ENCODE peak calls at places on chromosomes 5 and 9, in four cellular contexts. S is heart left ventricle, R is psoas muscle, F is HCT116. B is an unnamed sample.

GRCh38 chr5:140574165-140574564 is 9.5 kb downstream of the SLC35A4 start:
- DNase-seq in S (no peak), R (no peak), F (no peak), B (no peak)

GRCh38 chr5:87674235-87674634 is 261.5 kb upstream of the CCNH start:
- DNase-seq in S (no peak), R (no peak), F (no peak), B (no peak)

GRCh38 chr5:170284231-170284630 is 13.3 kb downstream of the LCP2 start:
- DNase-seq in S (no peak), R (no peak), F (no peak), B (no peak)

GRCh38 chr5:61624553-61624952 is 292.5 kb downstream of the ZSWIM6 start:
- DNase-seq in S (no peak), R (no peak), F (no peak), B (no peak)

GRCh38 chr5:139633295-139634027 is 14.7 kb upstream of the CXXC5 start:
- DNase-seq in S (peak), R (peak), F (no peak), B (peak)

GRCh38 chr5:112146323-112146848 is 272.7 kb downstream of the EPB41L4A start:
- DNase-seq in S (peak), R (peak), F (no peak), B (no peak)

GRCh38 chr9:72533322-72533721 is 11.9 kb downstream of the TMC1 start:
- DNase-seq in S (no peak), R (no peak), F (no peak), B (no peak)

GRCh38 chr9:3828495-3828894 is 302.7 kb upstream of the RFX3 start:
- DNase-seq in S (no peak), R (no peak), F (no peak), B (no peak)

GRCh38 chr9:123376218-123377071 is 20.4 kb downstream of the CRB2 start:
- DNase-seq in S (no peak), R (no peak), F (no peak), B (no peak)

GRCh38 chr9:23825143-23825531 is 903 bp downstream of the ELAVL2 start:
- DNase-seq in S (no peak), R (no peak), F (no peak), B (no peak)

GRCh38 chr5:17184596-17184995 is 32.8 kb upstream of the BASP1 start:
- DNase-seq in S (no peak), R (no peak), F (no peak), B (no peak)

GRCh38 chr9:133977421-133978201 is 14.5 kb downstream of the VAV2 start:
- DNase-seq in S (no peak), R (no peak), F (no peak), B (no peak)

GRCh38 chr9:91655215-91655614 is 231.6 kb upstream of the NFIL3 start:
- DNase-seq in S (no peak), R (no peak), F (no peak), B (no peak)

GRCh38 chr9:104094534-104095020 is 468 bp downstream of the SMC2 start:
- DNase-seq in S (no peak), R (no peak), F (no peak), B (no peak)

GRCh38 chr5:173720341-173721258 is 104.2 kb upstream of the BOD1 start:
- DNase-seq in S (no peak), R (no peak), F (no peak), B (no peak)

GRCh38 chr5:141100243-141100805 is at the start of gene PCDHB3:
- DNase-seq in S (no peak), R (peak), F (peak), B (no peak)

GRCh38 chr9:132486706-132487350 is 76.8 kb downstream of the CFAP77 start:
- DNase-seq in S (no peak), R (no peak), F (no peak), B (peak)

GRCh38 chr9:35756275-35756742 is 2.2 kb upstream of the MSMP start:
- DNase-seq in S (peak), R (peak), F (peak), B (no peak)

GRCh38 chr5:2184024-2184362 is 301.3 kb upstream of the IRX4 start:
- DNase-seq in S (no peak), R (no peak), F (no peak), B (no peak)

GRCh38 chr5:73454379-73455036 is 5.9 kb upstream of the FOXD1 start:
- DNase-seq in S (no peak), R (no peak), F (peak), B (no peak)

GRCh38 chr9:72052122-72052521 is 8.3 kb downstream of the C9orf57 start:
- DNase-seq in S (no peak), R (no peak), F (no peak), B (no peak)

GRCh38 chr5:1997640-1998347 is 115.1 kb upstream of the IRX4 start:
- DNase-seq in S (no peak), R (no peak), F (no peak), B (no peak)

GRCh38 chr5:129852747-129853352 is 51.4 kb upstream of the CHSY3 start:
- DNase-seq in S (peak), R (peak), F (peak), B (peak)

GRCh38 chr9:95286151-95286550 is 31.4 kb downstream of the FANCC start:
- DNase-seq in S (no peak), R (no peak), F (no peak), B (no peak)

GRCh38 chr9:125649826-125650225 is 57.2 kb downstream of the MAPKAP1 start:
- DNase-seq in S (no peak), R (no peak), F (no peak), B (no peak)

GRCh38 chr9:125644819-125645507 is 62.0 kb downstream of the MAPKAP1 start:
- DNase-seq in S (no peak), R (no peak), F (no peak), B (no peak)

GRCh38 chr9:125648294-125648693 is 58.7 kb downstream of the MAPKAP1 start:
- DNase-seq in S (no peak), R (no peak), F (no peak), B (no peak)

GRCh38 chr9:125649315-125649714 is 57.7 kb downstream of the MAPKAP1 start:
- DNase-seq in S (no peak), R (peak), F (peak), B (no peak)

GRCh38 chr9:125646222-125647100 is 60.5 kb downstream of the MAPKAP1 start:
- DNase-seq in S (no peak), R (no peak), F (no peak), B (no peak)
- H3K4me3 ChIP-seq in S (peak), R (no peak), F (no peak), B (peak)

GRCh38 chr9:76608562-76609254 is 149.7 kb downstream of the GCNT1 start:
- DNase-seq in S (no peak), R (no peak), F (no peak), B (no peak)
- H3K27ac ChIP-seq in S (no peak), R (no peak), F (no peak), B (no peak)

GRCh38 chr9:130661461-130662098 is 2.8 kb upstream of the PRDM12 start:
- DNase-seq in S (no peak), R (no peak), F (no peak), B (no peak)

GRCh38 chr9:130662099-130662926 is 2.1 kb upstream of the PRDM12 start:
- DNase-seq in S (no peak), R (no peak), F (no peak), B (no peak)

GRCh38 chr9:130663258-130664171 is 879 bp upstream of the PRDM12 start:
- DNase-seq in S (no peak), R (no peak), F (no peak), B (no peak)

GRCh38 chr9:130664191-130665028 is at the start of gene PRDM12:
- DNase-seq in S (no peak), R (no peak), F (no peak), B (no peak)

DNA sequence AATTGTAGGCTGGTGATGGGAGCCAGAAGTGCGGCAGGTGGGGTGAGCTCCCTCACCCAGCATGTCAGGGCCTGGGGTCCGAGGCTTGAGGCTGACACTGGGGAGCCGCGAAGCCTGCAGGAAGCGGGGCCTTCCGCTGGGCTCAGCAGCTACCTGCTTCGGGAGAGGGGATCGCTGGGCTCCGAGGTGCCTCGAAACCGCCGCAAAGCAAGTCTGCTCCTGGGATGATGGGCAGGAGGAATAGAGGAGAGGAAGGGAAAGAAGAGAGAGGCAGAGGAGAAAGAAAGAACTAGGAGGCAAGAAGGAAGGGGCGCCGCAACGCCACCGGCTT is 1.5 kb upstream of the PRDM12 start:
- DNase-seq in S (no peak), R (no peak), F (no peak), B (no peak)
- H3K4me3 ChIP-seq in S (no peak), R (no peak), F (no peak), B (no peak)

GRCh38 chr5:50302815-50303490 is 138.1 kb downstream of the EMB start:
- DNase-seq in S (no peak), R (no peak), F (peak), B (no peak)

GRCh38 chr5:50299896-50300295 is 141.2 kb downstream of the EMB start:
- DNase-seq in S (no peak), R (no peak), F (no peak), B (no peak)

GRCh38 chr5:50300878-50301277 is 140.2 kb downstream of the EMB start:
- DNase-seq in S (no peak), R (no peak), F (peak), B (no peak)

DNA sequence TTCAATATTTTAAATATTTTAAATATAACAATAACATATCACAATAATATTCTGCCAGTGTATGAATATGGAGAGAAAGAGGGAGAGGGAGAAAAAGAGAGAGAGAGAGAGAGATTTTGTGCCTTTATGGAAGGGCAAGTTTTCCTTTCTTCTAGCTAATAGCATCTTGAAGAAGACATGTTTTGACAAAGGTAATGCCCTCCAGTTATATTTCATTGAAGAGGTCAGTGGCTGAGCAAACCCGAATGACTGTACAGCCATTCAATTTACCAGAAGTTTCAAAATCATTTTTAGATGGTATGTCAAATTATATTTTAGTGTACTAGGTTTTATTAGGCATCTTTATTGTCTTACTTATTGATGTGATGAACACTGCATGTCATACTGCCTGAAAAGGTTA is 139.3 kb downstream of the EMB start:
- DNase-seq in S (no peak), R (no peak), F (no peak), B (no peak)
- H3K27ac ChIP-seq in S (no peak), R (no peak), F (no peak), B (no peak)

DNA sequence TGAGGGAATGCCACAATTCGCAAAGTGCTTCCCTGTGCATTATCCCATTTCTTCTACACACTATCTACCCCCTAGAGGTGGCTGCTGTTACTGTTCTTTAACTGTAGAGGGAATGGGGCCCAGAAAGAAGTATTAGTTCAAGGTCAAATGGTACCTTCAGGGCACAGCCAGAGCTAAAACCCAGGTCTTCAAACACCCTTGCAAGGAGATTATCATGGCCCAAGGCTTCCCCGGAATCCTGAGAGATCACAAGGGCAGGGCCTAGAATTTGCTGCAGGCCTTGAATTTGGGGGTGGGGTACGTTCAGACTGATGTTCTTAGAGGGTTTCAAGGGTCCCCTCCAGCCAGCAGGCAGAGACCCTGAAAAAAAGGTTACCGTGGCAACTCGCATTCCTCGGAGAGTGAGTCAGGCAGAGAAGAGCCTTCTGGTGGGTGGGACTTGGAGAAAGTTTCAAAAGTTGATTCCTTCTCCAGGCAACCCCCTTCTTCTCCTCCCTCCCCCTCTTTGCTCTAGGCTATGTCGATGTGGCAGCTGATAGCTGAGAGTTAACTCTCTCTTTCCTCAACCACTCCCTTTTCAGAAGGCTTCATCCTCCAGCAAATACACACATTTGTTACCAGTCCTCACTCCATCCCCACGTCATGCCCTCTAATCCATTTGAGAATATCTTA is 1.9 kb downstream of the SPARC start:
- DNase-seq in S (peak), R (peak), F (no peak), B (no peak)
- H3K4me3 ChIP-seq in S (peak), R (peak), F (no peak), B (no peak)

DNA sequence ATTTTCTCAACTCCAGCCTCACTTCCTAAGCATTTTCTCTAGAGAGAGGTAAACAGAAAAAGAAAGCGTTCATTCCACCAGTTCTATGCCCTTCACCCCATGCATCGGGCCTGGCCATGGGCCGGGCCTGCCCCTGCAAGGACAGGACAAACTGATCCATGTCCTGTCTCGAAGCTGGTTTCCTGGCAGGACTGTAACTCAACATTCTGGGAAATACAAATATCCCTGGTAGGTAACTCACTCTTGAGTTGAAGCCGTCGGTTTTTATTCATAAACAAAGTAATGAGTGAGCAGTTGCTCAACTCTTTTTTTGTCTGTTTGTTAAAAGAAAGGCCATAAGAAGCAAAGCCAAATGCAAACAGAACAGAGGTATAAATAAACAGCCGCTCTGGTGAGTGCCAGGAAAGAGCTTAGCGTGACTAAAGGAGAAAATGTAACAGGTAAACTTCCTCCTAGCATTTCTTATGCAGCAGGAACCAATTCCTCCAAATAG is 64.4 kb upstream of the DNAH5 start:
- DNase-seq in S (no peak), R (no peak), F (no peak), B (no peak)
- H3K27ac ChIP-seq in S (no peak), R (no peak), F (no peak), B (no peak)

DNA sequence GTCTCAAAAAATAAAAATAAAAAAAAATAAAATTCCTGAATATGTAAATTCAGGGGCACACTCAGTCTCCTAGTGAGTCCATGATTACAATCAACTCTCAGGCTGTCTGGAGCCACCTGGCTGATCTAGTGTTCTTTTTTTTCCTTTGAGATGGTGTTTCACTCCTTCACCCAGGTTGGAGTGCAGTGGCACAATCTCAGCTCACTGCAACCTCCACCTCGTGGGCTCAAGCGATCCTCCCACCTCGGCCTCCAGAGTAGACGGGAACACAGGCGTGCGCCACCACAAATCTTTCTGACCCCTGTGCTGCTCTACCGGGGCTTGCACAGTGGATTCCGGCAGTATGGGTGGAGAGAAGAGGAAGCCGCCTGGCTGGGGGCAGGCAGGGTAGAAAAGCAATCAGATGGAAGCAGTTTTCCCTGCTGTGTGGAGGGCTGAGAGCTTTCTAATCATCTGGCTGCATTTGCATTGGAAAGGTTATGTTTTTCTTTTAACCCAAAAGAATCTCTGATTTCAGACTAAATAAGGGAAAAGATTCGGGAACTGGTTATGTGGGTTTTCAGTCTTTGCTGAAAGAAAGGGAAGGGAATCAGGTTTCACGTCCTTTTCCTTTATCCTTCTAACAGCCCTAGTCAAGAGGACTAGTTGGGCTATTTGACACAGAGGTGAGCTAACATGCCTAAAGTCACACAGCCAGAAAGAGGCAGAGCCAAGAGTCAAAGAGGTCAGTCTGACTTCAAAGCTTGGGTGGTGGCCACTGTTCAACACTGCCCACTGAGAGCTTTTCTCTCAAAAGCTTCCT is 26.3 kb upstream of the CORO2A start:
- DNase-seq in S (no peak), R (no peak), F (no peak), B (no peak)
- H3K4me3 ChIP-seq in S (no peak), R (no peak), F (no peak), B (no peak)

DNA sequence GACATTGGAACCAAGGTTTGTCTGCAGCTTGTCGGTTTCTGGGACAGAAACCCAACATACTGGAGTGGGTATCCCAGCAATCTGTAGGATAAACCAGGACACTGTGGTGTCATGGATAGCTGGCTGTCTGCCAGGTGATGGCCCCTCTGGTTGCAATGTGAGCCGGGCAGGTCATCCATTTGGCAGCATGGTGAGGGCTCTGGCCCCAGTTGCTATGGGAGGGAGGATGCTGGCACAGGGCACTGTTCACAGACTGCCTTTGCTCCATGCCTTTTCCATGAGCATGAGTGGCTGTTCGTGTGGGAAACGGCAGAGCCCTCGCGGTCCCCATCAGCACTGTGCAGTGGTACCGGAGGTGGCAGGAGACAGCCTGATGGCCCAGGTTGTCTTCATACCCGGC is 6.4 kb downstream of the S1PR3 start:
- DNase-seq in S (no peak), R (no peak), F (no peak), B (no peak)
- H3K27ac ChIP-seq in S (no peak), R (no peak), F (no peak), B (no peak)

DNA sequence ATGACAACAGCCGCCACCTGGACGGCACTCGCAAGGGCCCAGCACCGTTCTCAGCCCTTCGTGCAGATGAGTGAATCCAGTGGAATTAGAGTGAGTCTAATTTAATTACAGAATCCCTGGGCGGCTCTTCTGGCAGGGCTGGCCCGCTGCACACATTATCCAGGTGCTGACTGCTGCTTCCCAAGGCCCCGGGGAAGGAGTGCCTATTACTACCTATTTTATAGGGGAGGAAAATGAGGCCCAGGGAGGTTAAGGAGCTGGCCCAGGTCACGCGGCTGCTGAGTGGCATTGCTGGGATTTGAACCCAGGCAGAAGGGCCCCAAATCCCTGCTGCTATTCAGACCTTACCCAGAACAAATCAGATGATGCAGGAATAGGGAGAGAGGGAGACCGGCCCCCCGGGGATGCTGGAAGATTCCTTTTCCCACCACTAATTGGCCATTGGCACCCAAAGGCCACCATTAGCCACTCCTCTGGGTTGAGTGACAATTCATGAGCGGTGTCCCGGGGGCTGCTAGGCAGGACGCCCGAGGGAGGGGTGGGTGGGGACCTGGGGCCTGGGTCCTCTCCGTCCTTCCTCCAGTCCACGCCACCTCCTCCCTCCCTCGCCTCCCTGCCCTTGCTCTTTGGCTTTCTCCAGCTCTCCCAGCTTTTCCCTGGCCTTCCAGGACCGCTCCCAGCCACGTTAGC is 10.3 kb upstream of the QRFP start:
- DNase-seq in S (no peak), R (no peak), F (no peak), B (no peak)
- H3K4me3 ChIP-seq in S (no peak), R (no peak), F (no peak), B (no peak)

B was measured in CD4-positive, CD25-positive, alpha-beta regulatory T cell.